ENCODE peak calls at places on chromosome 14, in four cellular contexts. One of them, this sample, is unnamed.

GRCh38 chr14:55975281-55975905 is 142.8 kb upstream of the PELI2 start:
- DNase-seq in 8988T: no peak
- DNase-seq in activated gamma-delta T cell treated with Interleukin-2 at 50 U/mL for 16 hours: no peak
- DNase-seq in GM23248: no peak
- DNase-seq in this sample: no peak

GRCh38 chr14:100629696-100630095 is 42.5 kb upstream of the BEGAIN start:
- DNase-seq in 8988T: no peak
- DNase-seq in activated gamma-delta T cell treated with Interleukin-2 at 50 U/mL for 16 hours: no peak
- DNase-seq in GM23248: no peak
- DNase-seq in this sample: no peak

GRCh38 chr14:68124885-68125731 is 305.5 kb downstream of the RAD51B start:
- DNase-seq in activated gamma-delta T cell treated with Interleukin-2 at 50 U/mL for 16 hours: no peak
- DNase-seq in GM23248: peak; percentile 88
- DNase-seq in 8988T: no peak
- DNase-seq in this sample: no peak

GRCh38 chr14:38948171-38948570 is 154.9 kb downstream of the SEC23A start:
- DNase-seq in 8988T: no peak
- DNase-seq in activated gamma-delta T cell treated with Interleukin-2 at 50 U/mL for 16 hours: no peak
- DNase-seq in GM23248: peak; percentile 61
- DNase-seq in this sample: no peak

GRCh38 chr14:100770605-100771120 is 44.0 kb downstream of the DLK1 start:
- DNase-seq in GM23248: no peak
- DNase-seq in 8988T: no peak
- DNase-seq in activated gamma-delta T cell treated with Interleukin-2 at 50 U/mL for 16 hours: no peak
- DNase-seq in this sample: no peak

GRCh38 chr14:99531221-99532096 is 50.2 kb downstream of the CCNK start:
- DNase-seq in activated gamma-delta T cell treated with Interleukin-2 at 50 U/mL for 16 hours: no peak
- DNase-seq in GM23248: peak; percentile 71
- DNase-seq in 8988T: no peak
- DNase-seq in this sample: no peak

GRCh38 chr14:76926521-76927251 is 100.5 kb downstream of the LRRC74A start:
- DNase-seq in GM23248: peak; percentile 93
- DNase-seq in 8988T: no peak
- DNase-seq in activated gamma-delta T cell treated with Interleukin-2 at 50 U/mL for 16 hours: peak; percentile 45
- DNase-seq in this sample: peak; percentile 68

GRCh38 chr14:69554500-69554899 is 20.2 kb downstream of the CCDC177 start:
- DNase-seq in activated gamma-delta T cell treated with Interleukin-2 at 50 U/mL for 16 hours: no peak
- DNase-seq in GM23248: no peak
- DNase-seq in 8988T: no peak
- DNase-seq in this sample: no peak

GRCh38 chr14:34732802-34733201 is 18.4 kb upstream of the CFL2 start:
- DNase-seq in 8988T: no peak
- DNase-seq in activated gamma-delta T cell treated with Interleukin-2 at 50 U/mL for 16 hours: no peak
- DNase-seq in GM23248: no peak
- DNase-seq in this sample: no peak

GRCh38 chr14:58177125-58177524 is 22.8 kb upstream of the ACTR10 start:
- DNase-seq in GM23248: no peak
- DNase-seq in 8988T: no peak
- DNase-seq in activated gamma-delta T cell treated with Interleukin-2 at 50 U/mL for 16 hours: no peak
- DNase-seq in this sample: no peak

GRCh38 chr14:99821519-99822165 is 28.4 kb downstream of the EML1 start:
- DNase-seq in activated gamma-delta T cell treated with Interleukin-2 at 50 U/mL for 16 hours: no peak
- DNase-seq in 8988T: no peak
- DNase-seq in GM23248: peak; percentile 51
- DNase-seq in this sample: no peak

GRCh38 chr14:68292467-68293334 is 473.1 kb downstream of the RAD51B start:
- DNase-seq in GM23248: peak; percentile 54
- DNase-seq in activated gamma-delta T cell treated with Interleukin-2 at 50 U/mL for 16 hours: no peak
- DNase-seq in 8988T: no peak
- DNase-seq in this sample: no peak

GRCh38 chr14:98192946-98193345 is 1079.1 kb downstream of the BCL11B start:
- DNase-seq in activated gamma-delta T cell treated with Interleukin-2 at 50 U/mL for 16 hours: no peak
- DNase-seq in 8988T: no peak
- DNase-seq in GM23248: no peak
- DNase-seq in this sample: no peak

GRCh38 chr14:77026930-77027537 is 1.5 kb downstream of the IRF2BPL start:
- DNase-seq in activated gamma-delta T cell treated with Interleukin-2 at 50 U/mL for 16 hours: peak; percentile 49
- DNase-seq in 8988T: peak; percentile 83
- DNase-seq in GM23248: peak; percentile 80
- DNase-seq in this sample: peak; percentile 59

GRCh38 chr14:99230271-99231141 is 41.5 kb downstream of the BCL11B start:
- DNase-seq in activated gamma-delta T cell treated with Interleukin-2 at 50 U/mL for 16 hours: peak; percentile 79
- DNase-seq in 8988T: no peak
- DNase-seq in GM23248: peak; percentile 4
- DNase-seq in this sample: peak; percentile 84

GRCh38 chr14:72961579-72962335 is 35.5 kb downstream of the DCAF4 start:
- DNase-seq in GM23248: peak; percentile 47
- DNase-seq in 8988T: peak; percentile 66
- DNase-seq in activated gamma-delta T cell treated with Interleukin-2 at 50 U/mL for 16 hours: no peak
- DNase-seq in this sample: no peak

GRCh38 chr14:104697892-104698583 is 8.6 kb downstream of the INF2 start:
- DNase-seq in GM23248: no peak
- DNase-seq in activated gamma-delta T cell treated with Interleukin-2 at 50 U/mL for 16 hours: no peak
- DNase-seq in 8988T: no peak
- DNase-seq in this sample: no peak

GRCh38 chr14:20610002-20610765 is 19.0 kb upstream of the RNASE12 start:
- DNase-seq in 8988T: no peak
- DNase-seq in activated gamma-delta T cell treated with Interleukin-2 at 50 U/mL for 16 hours: peak; percentile 61
- DNase-seq in GM23248: peak; percentile 78
- DNase-seq in this sample: peak; percentile 72

GRCh38 chr14:38964630-38965029 is 138.4 kb downstream of the SEC23A start:
- DNase-seq in 8988T: no peak
- DNase-seq in GM23248: peak; percentile 30
- DNase-seq in activated gamma-delta T cell treated with Interleukin-2 at 50 U/mL for 16 hours: no peak
- DNase-seq in this sample: no peak

GRCh38 chr14:99137913-99138571 is 134.0 kb downstream of the BCL11B start:
- DNase-seq in GM23248: no peak
- DNase-seq in 8988T: no peak
- DNase-seq in activated gamma-delta T cell treated with Interleukin-2 at 50 U/mL for 16 hours: no peak
- DNase-seq in this sample: no peak

GRCh38 chr14:100408350-100409015 is 85.3 kb downstream of the SLC25A47 start:
- DNase-seq in 8988T: no peak
- DNase-seq in activated gamma-delta T cell treated with Interleukin-2 at 50 U/mL for 16 hours: no peak
- DNase-seq in GM23248: peak; percentile 23
- DNase-seq in this sample: peak; percentile 18

GRCh38 chr14:89303452-89304435 is 113.3 kb downstream of the FOXN3 start:
- DNase-seq in activated gamma-delta T cell treated with Interleukin-2 at 50 U/mL for 16 hours: no peak
- DNase-seq in 8988T: no peak
- DNase-seq in GM23248: peak; percentile 84
- DNase-seq in this sample: no peak

GRCh38 chr14:51873221-51873893 is 12.9 kb downstream of the GNG2 start:
- DNase-seq in activated gamma-delta T cell treated with Interleukin-2 at 50 U/mL for 16 hours: no peak
- DNase-seq in GM23248: peak; percentile 92
- DNase-seq in 8988T: no peak
- DNase-seq in this sample: no peak

GRCh38 chr14:105481886-105482454 is 4.7 kb upstream of the CRIP1 start:
- DNase-seq in activated gamma-delta T cell treated with Interleukin-2 at 50 U/mL for 16 hours: peak; percentile 96
- DNase-seq in GM23248: peak; percentile 98
- DNase-seq in 8988T: peak; percentile 98
- DNase-seq in this sample: peak; percentile 97

GRCh38 chr14:58149196-58149595 is 2.8 kb downstream of the ARMH4 start:
- DNase-seq in 8988T: no peak
- DNase-seq in activated gamma-delta T cell treated with Interleukin-2 at 50 U/mL for 16 hours: no peak
- DNase-seq in GM23248: no peak
- DNase-seq in this sample: no peak

GRCh38 chr14:55019968-55020554 is 6.8 kb downstream of the WDHD1 start:
- DNase-seq in 8988T: no peak
- DNase-seq in GM23248: peak; percentile 52
- DNase-seq in activated gamma-delta T cell treated with Interleukin-2 at 50 U/mL for 16 hours: no peak
- DNase-seq in this sample: no peak

GRCh38 chr14:58131386-58131785 is 20.6 kb downstream of the ARMH4 start:
- DNase-seq in activated gamma-delta T cell treated with Interleukin-2 at 50 U/mL for 16 hours: no peak
- DNase-seq in GM23248: peak; percentile 27
- DNase-seq in 8988T: no peak
- DNase-seq in this sample: no peak

GRCh38 chr14:48250575-48250974 is 575.2 kb upstream of the MDGA2 start:
- DNase-seq in activated gamma-delta T cell treated with Interleukin-2 at 50 U/mL for 16 hours: no peak
- DNase-seq in GM23248: no peak
- DNase-seq in 8988T: no peak
- DNase-seq in this sample: no peak